ENCODE peak calls at places on chromosomes 1 and 21, in eight cellular contexts. V, K, T, W, L, P, E and U are unnamed samples.

GRCh38 chr1:237492359-237492758 is 398.4 kb downstream of the ZP4 start:
- DNase-seq in V (no peak), K (no peak), T (no peak), W (no peak), L (no peak), P (no peak), E (no peak), U (peak)

GRCh38 chr1:82491301-82491986 is 690.7 kb downstream of the ADGRL2 start:
- DNase-seq in V (no peak), K (no peak), T (no peak), W (no peak), L (no peak), P (no peak), E (no peak), U (no peak)

GRCh38 chr1:150259758-150260669 is 2.4 kb downstream of the CA14 start:
- DNase-seq in V (no peak), K (no peak), T (no peak), W (peak), L (no peak), P (peak), E (no peak), U (no peak)

GRCh38 chr1:233025156-233025555 is 74.7 kb downstream of the NTPCR start:
- DNase-seq in V (no peak), K (no peak), T (peak), W (peak), L (no peak), P (peak), E (peak), U (peak)

GRCh38 chr1:196774195-196774594 is 445 bp upstream of the CFHR3 start:
- DNase-seq in V (no peak), K (no peak), T (no peak), W (no peak), L (no peak), P (no peak), E (no peak), U (no peak)

GRCh38 chr21:42189860-42190491 is 29.0 kb upstream of the ABCG1 start:
- DNase-seq in V (no peak), K (no peak), T (no peak), W (no peak), L (no peak), P (no peak), E (no peak), U (no peak)

GRCh38 chr1:5706239-5706638 is 286.0 kb downstream of the NPHP4 start:
- DNase-seq in V (no peak), K (no peak), T (no peak), W (no peak), L (no peak), P (no peak), E (no peak), U (no peak)

GRCh38 chr1:205434738-205435137 is 12.9 kb upstream of the LEMD1 start:
- DNase-seq in V (no peak), K (no peak), T (no peak), W (no peak), L (no peak), P (no peak), E (no peak), U (no peak)

GRCh38 chr1:179883739-179884138 is 1.7 kb downstream of the TOR1AIP1 start:
- DNase-seq in V (peak), K (no peak), T (no peak), W (no peak), L (peak), P (peak), E (no peak), U (peak)

GRCh38 chr1:20590313-20590777 is 1.4 kb downstream of the CDA start:
- DNase-seq in V (no peak), K (no peak), T (no peak), W (no peak), L (no peak), P (peak), E (peak), U (peak)

GRCh38 chr1:175536369-175536768 is 207.0 kb downstream of the TNR start:
- DNase-seq in V (no peak), K (no peak), T (no peak), W (peak), L (no peak), P (no peak), E (no peak), U (no peak)

GRCh38 chr21:41726970-41727783 is 39.7 kb downstream of the RIPK4 start:
- DNase-seq in V (no peak), K (peak), T (no peak), W (no peak), L (no peak), P (peak), E (peak), U (peak)

GRCh38 chr1:151711940-151712339 is 4.7 kb downstream of the CELF3 start:
- DNase-seq in V (no peak), K (no peak), T (no peak), W (no peak), L (no peak), P (no peak), E (no peak), U (no peak)

GRCh38 chr1:7221823-7222462 is 436.7 kb downstream of the CAMTA1 start:
- DNase-seq in V (no peak), K (no peak), T (no peak), W (no peak), L (no peak), P (no peak), E (no peak), U (no peak)

GRCh38 chr1:232987741-232988140 is 37.3 kb downstream of the NTPCR start:
- DNase-seq in V (no peak), K (no peak), T (no peak), W (no peak), L (no peak), P (no peak), E (no peak), U (no peak)

GRCh38 chr1:44655609-44656008 is 18.7 kb downstream of the TMEM53 start:
- DNase-seq in V (no peak), K (no peak), T (no peak), W (peak), L (peak), P (peak), E (peak), U (peak)

GRCh38 chr1:12135612-12136011 is 31.2 kb upstream of the TNFRSF1B start:
- DNase-seq in V (no peak), K (no peak), T (no peak), W (no peak), L (no peak), P (no peak), E (no peak), U (no peak)

GRCh38 chr1:10856863-10857598 is 60.6 kb upstream of the CASZ1 start:
- DNase-seq in V (no peak), K (no peak), T (no peak), W (no peak), L (no peak), P (no peak), E (no peak), U (no peak)

GRCh38 chr21:45130324-45130774 is 56.0 kb downstream of the ADARB1 start:
- DNase-seq in V (no peak), K (no peak), T (no peak), W (peak), L (no peak), P (no peak), E (no peak), U (peak)

GRCh38 chr1:235448616-235449015 is 55.6 kb downstream of the B3GALNT2 start:
- DNase-seq in V (no peak), K (no peak), T (no peak), W (no peak), L (no peak), P (no peak), E (no peak), U (no peak)

GRCh38 chr1:235441159-235441685 is 63.0 kb downstream of the B3GALNT2 start:
- DNase-seq in V (no peak), K (no peak), T (no peak), W (no peak), L (no peak), P (no peak), E (no peak), U (no peak)

DNA sequence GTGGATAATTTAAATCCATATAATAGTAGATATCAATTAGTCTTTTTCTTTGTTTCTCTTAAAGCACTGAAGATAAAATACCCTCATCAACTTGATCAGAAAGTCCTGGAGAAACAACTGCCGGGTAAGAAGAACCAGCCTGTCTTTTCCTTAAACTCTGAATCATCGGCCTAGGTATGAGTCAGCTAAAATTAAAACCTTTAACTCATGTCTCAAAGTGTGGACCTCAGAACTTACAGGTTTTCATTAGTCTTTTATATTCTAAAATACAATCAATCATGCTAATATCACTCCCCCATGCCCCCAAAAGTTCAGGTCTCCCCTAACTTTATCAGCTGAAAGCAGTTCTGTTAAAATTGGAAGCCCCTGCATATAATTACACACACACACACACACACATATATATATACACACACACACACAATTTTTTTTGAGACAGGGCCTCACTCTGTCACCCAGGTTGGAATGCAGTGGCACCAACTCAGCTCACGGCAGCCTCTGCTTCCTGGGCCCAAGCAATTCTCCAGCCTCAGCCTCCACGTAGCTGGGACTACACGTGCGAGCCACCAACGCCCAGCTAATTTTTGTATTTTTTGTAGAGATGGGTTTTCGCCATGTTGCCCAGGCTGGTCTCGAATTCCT is 61.3 kb downstream of the B3GALNT2 start:
- DNase-seq in V (no peak), K (peak), T (no peak), W (peak), L (peak), P (no peak), E (peak), U (peak)
- TF ChIP-seq MAX in V (no peak), K (no peak), T (no peak), W (no peak), L (no peak), P (no peak), E (no peak), U (no peak)

DNA sequence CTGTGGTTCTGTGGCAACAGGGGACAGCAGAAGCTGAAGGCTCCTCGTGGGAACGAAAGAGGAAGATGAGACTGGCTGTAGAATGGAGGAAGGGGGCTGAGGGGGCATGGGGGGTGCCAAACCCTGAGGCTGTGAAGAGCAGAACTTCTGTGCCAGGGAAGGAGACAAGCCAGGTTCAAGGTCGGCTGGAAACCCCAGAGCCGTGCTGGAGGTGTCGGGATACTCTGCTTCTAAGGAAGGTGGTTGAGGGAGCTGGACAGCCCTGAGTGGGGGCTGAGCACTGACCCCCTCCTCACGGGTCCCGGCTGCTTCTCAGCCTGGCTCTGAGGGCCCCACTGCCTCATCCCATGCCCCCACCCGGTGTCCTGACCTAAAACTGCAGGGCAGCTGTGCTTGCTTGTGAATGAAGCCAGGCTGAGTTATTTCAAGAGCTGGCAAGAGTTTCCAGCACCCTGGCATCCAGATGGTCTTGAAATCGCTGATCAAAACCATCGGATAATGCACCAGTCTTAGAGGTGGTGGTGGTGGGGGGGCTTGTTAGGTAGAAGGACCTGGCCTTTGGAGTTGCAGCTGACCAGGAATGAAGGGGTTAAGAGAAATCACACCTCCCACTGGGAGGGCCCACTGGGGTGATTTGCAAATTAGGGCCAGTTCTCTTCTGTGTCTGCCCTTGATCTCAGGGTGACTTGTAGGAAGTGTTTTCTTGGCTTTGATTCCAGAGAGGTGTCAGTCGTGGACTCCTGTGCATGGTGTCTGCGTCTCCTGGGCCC is 218.9 kb upstream of the C1orf174 start:
- DNase-seq in V (no peak), K (no peak), T (no peak), W (no peak), L (no peak), P (no peak), E (no peak), U (no peak)
- TF ChIP-seq POLR2A in V (no peak), K (no peak), T (no peak), W (no peak), L (no peak), P (no peak), E (no peak), U (no peak)

DNA sequence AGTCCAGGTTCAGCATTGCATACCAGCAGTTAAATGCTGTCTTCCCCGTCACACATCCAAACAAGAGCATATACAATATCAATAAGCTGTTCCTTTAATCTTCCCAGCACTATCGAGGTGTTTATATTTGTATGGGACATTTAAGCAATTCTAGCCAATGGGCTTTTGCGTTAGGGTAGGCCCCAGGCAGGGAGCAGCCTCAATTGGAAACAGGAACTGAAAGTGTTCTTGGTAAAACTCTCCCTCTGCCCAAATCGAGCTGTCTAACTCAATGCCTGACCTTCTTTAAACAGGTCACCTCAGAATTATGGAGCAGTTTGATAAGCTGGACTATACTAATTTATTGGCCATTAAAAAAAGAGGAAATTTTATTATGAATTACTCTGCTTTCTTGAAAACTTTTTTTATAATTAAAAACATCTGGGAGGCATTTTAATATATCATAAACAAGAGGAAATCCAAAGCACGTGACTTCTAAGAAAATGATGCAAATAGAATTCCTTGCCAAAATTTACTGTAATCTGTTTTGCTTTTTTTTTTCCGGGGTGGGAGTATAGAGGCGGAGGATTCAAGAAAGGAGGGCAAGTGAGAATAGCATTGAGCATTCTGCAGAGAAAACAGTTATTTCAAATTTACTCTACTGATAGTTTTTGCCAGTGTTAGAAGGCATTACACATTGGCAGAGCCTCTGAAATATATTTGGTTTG is 498.1 kb downstream of the LMO4 start:
- DNase-seq in V (peak), K (no peak), T (no peak), W (peak), L (peak), P (peak), E (peak), U (peak)
- TF ChIP-seq MAX in V (no peak), K (no peak), T (no peak), W (no peak), L (no peak), P (no peak), E (no peak), U (no peak)

GRCh38 chr1:156456625-156457465 is 43.7 kb downstream of the MEF2D start:
- DNase-seq in V (peak), K (peak), T (peak), W (peak), L (peak), P (peak), E (peak), U (peak)
- TF ChIP-seq POLR2A in V (peak), K (peak), T (peak), W (peak), L (peak), P (peak), E (peak), U (peak)

GRCh38 chr1:118101989-118102388 is 83.0 kb downstream of the SPAG17 start:
- DNase-seq in V (no peak), K (no peak), T (no peak), W (no peak), L (no peak), P (no peak), E (no peak), U (no peak)

GRCh38 chr1:118097622-118098348 is 87.2 kb downstream of the SPAG17 start:
- DNase-seq in V (no peak), K (no peak), T (no peak), W (no peak), L (no peak), P (no peak), E (no peak), U (no peak)

GRCh38 chr1:118100686-118101300 is 84.2 kb downstream of the SPAG17 start:
- DNase-seq in V (no peak), K (no peak), T (no peak), W (no peak), L (no peak), P (no peak), E (no peak), U (no peak)

GRCh38 chr1:118104956-118105355 is 80.1 kb downstream of the SPAG17 start:
- DNase-seq in V (no peak), K (no peak), T (no peak), W (no peak), L (no peak), P (no peak), E (no peak), U (no peak)

DNA sequence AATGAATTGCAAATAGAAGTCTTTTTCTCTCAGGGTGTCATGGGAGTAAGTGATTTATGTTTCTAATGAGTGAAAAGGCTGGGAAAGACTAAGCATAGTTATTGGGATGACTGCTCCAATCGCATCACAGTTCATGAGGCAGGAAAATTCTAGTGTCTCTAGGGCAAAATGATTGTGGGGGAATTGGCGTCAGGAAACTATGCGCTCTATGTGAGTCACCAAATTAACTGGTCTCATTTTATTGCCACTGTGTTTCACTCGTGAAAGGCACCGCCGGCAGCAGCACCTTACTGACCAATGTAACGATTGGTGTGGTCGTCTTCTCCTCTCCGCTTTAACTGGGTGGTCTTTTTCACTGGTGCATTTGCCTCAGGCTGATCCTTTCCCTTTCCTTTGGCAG is 83.6 kb downstream of the SPAG17 start:
- DNase-seq in V (no peak), K (no peak), T (no peak), W (no peak), L (no peak), P (no peak), E (no peak), U (no peak)
- TF ChIP-seq MAX in V (no peak), K (no peak), T (no peak), W (no peak), L (no peak), P (no peak), E (no peak), U (no peak)

DNA sequence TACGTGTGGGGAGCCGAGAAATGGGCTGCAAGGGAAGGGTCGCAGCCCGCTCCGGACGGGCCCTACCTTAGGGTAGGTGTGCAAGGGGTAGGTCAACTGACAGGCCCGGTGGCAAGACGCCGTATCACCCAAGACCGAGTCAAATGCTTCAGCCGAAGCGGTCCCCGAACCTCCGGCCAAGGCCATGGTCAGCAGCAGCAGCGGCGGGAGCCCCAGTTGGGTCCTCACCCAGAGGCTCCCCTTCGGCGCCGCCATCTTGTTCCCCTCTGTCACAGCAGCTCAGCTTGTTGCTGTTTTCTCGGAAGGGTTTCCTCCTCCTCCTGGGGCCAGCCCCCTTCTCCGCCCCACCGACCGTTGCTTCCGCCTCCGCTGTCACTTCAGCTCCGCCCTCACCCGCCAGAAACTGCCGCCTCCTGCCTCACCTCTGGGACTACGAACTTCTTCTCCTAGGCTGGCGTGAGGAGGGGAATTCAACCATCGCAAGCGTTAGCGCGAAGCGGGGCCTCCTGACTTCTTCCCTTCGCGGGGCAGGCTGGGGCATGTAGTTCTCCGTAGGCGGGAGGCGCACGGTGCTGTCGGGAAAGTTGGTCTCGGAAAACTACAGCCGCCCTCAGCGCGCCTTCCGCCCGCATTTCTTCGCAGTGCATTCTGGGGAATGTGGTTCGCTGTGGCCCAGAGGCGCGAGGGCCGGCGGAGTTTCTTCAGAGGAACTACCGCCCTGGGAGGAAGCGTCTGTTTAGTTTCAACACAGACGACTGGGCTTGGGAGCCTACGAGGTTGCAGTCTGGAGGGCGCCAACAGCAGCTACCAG is at the start of the genes TCEANC2 and TMEM59:
- DNase-seq in V (peak), K (peak), T (peak), W (peak), L (peak), P (peak), E (peak), U (peak)
- TF ChIP-seq POLR2A in V (peak), K (no peak), T (peak), W (peak), L (peak), P (peak), E (peak), U (peak)

DNA sequence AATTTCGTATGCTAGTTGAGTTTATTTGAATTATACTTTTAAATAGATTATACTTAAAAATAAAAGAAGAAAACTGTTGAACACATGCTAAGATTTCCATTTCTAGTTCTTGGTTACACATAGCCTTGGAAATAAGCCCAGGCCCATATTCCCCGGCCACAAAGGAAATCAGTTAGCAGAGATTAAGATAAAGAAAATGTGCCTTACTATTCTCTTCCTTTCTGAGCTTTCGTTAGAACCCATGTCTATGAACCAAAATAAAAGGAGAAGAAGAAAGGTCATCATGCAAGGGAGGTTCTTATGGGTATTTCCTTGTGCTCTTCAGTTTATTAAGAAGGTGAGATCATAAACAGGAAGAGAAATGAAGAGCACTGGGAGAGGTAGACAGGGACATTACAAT is 32.3 kb upstream of the CRP start:
- DNase-seq in V (no peak), K (no peak), T (no peak), W (peak), L (no peak), P (no peak), E (no peak), U (no peak)
- TF ChIP-seq MAX in V (no peak), K (no peak), T (no peak), W (no peak), L (no peak), P (no peak), E (no peak), U (no peak)